ENCODE peak calls at places on chromosomes 3 and 15, in five cellular contexts. I, M, O, F and A are unnamed samples.

GRCh38 chr3:175163686-175164085 is 304.6 kb downstream of the NAALADL2 start:
- DNase-seq in I (no peak), M (no peak), O (no peak), F (no peak), A (no peak)

GRCh38 chr3:12948891-12949711 is 107.7 kb upstream of the RPL32 start:
- DNase-seq in I (no peak), M (no peak), O (no peak), F (no peak), A (peak)

GRCh38 chr3:160291909-160292299 is 66.7 kb downstream of the C3orf80 start:
- DNase-seq in I (no peak), M (no peak), O (no peak), F (no peak), A (no peak)

GRCh38 chr3:72821170-72821781 is 27.0 kb downstream of the SHQ1 start:
- DNase-seq in I (no peak), M (no peak), O (no peak), F (no peak), A (peak)

GRCh38 chr3:51687472-51688205 is 16.6 kb downstream of the TEX264 start:
- DNase-seq in I (no peak), M (no peak), O (no peak), F (no peak), A (no peak)

GRCh38 chr3:191257286-191257685 is 58.2 kb downstream of the OSTN start:
- DNase-seq in I (no peak), M (no peak), O (no peak), F (no peak), A (no peak)

GRCh38 chr3:102200126-102200525 is 234.7 kb upstream of the ZPLD1 start:
- DNase-seq in I (no peak), M (no peak), O (no peak), F (no peak), A (no peak)

GRCh38 chr3:158777171-158777873 is 24.5 kb upstream of the MFSD1 start:
- DNase-seq in I (no peak), M (no peak), O (no peak), F (no peak), A (no peak)

GRCh38 chr3:29156071-29156715 is 124.7 kb upstream of the RBMS3 start:
- DNase-seq in I (no peak), M (peak), O (no peak), F (no peak), A (no peak)

GRCh38 chr3:194204793-194205065 is 68.8 kb downstream of the HES1 start:
- DNase-seq in I (no peak), M (peak), O (no peak), F (no peak), A (no peak)
- TF ChIP-seq CTCF in I (no peak), M (no peak), O (no peak), F (no peak), A (no peak)

GRCh38 chr3:127304121-127304744 is 16.4 kb upstream of the PRR20G start:
- DNase-seq in I (peak), M (peak), O (no peak), F (no peak), A (no peak)
- TF ChIP-seq CTCF in I (no peak), M (no peak), O (no peak), F (no peak), A (no peak)

GRCh38 chr15:71572452-71573053 is 237.8 kb upstream of the NR2E3 start:
- DNase-seq in I (peak), M (peak), O (no peak), F (no peak), A (no peak)
- TF ChIP-seq CTCF in I (peak), M (peak), O (no peak), F (no peak), A (no peak)

GRCh38 chr3:33377931-33378330 is 62.3 kb downstream of the UBP1 start:
- DNase-seq in I (no peak), M (no peak), O (no peak), F (no peak), A (no peak)

GRCh38 chr3:33372218-33373081 is 67.8 kb downstream of the UBP1 start:
- DNase-seq in I (peak), M (peak), O (peak), F (no peak), A (peak)

GRCh38 chr3:33373082-33373437 is 67.1 kb downstream of the UBP1 start:
- DNase-seq in I (no peak), M (no peak), O (no peak), F (no peak), A (no peak)

GRCh38 chr3:33380653-33381052 is 59.6 kb downstream of the UBP1 start:
- DNase-seq in I (no peak), M (no peak), O (no peak), F (no peak), A (no peak)

DNA sequence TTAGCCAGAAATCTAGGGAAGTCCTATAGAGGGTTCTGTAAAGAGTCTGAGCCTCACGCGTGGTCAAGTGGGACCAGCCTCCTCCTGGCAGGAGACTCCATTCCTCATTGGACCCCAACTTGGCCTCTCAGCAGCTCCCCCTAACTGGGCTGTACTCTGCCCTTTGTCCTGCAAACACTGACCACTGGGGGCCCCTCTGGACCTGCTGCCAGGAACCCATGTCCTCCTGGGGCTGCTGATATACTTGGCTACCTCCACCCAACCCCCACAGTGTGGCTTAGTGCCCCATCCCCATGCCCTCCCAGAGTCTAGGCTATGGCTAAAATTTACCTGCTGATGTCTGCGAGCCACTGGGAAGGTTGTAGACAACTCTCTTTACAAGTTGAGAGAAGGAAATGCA is 62.7 kb downstream of the UBP1 start:
- DNase-seq in I (no peak), M (no peak), O (no peak), F (no peak), A (no peak)
- TF ChIP-seq CTCF in I (no peak), M (no peak), O (no peak), F (no peak), A (no peak)

DNA sequence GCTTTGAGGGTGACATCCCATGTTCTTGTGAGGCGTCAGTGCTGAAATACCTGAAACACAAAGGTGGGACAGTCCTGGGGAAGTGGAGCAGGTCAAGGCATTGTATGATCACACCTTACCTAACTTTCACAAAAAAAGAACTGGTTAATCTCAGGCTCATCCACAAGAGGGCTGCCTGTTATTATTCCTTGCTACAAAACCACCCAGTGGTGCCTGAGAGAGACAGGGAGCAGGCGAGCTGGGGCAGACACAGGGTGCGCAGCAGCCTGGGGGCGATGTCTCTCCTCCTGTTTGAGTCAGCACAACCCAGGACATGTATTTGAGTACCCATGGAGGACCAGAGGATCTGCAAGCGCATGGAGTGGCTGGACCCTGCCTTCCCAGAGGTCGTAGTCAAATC is 316.8 kb upstream of the ATP10A start:
- DNase-seq in I (no peak), M (peak), O (no peak), F (no peak), A (no peak)
- TF ChIP-seq CTCF in I (peak), M (peak), O (peak), F (no peak), A (no peak)

GRCh38 chr3:16461463-16462245 is 51.8 kb downstream of the RFTN1 start:
- DNase-seq in I (no peak), M (no peak), O (no peak), F (no peak), A (no peak)

GRCh38 chr3:16463119-16463518 is 50.4 kb downstream of the RFTN1 start:
- DNase-seq in I (no peak), M (no peak), O (no peak), F (no peak), A (no peak)

GRCh38 chr3:16460273-16460672 is 53.2 kb downstream of the RFTN1 start:
- DNase-seq in I (no peak), M (no peak), O (no peak), F (no peak), A (no peak)

GRCh38 chr3:16462679-16463078 is 50.8 kb downstream of the RFTN1 start:
- DNase-seq in I (no peak), M (no peak), O (no peak), F (no peak), A (no peak)

DNA sequence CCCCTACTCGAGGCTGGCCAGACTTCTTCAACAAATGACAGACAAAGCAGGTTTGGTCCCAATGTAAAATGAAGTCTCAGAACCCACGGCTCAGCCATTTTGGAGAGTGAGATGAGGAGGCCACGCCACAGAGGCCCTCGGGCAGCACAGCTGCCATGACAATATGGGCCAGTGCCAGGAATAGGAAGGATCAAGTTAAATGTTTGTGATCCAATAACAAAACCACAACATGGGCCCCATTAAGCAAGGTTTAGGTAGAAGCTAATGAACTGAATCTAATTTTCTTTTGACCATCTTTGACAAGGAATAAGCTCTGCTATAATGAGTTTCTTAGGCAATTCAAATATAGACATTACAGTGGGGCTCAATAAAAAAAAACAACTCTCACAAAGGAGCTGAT is 52.6 kb downstream of the RFTN1 start:
- DNase-seq in I (no peak), M (no peak), O (no peak), F (no peak), A (no peak)
- TF ChIP-seq CTCF in I (no peak), M (no peak), O (no peak), F (no peak), A (no peak)

GRCh38 chr3:24578324-24578723 is 83.7 kb upstream of the THRB start:
- DNase-seq in I (no peak), M (no peak), O (no peak), F (no peak), A (no peak)

GRCh38 chr3:24588568-24588967 is 93.9 kb upstream of the THRB start:
- DNase-seq in I (no peak), M (no peak), O (no peak), F (no peak), A (no peak)

GRCh38 chr3:24579008-24579407 is 84.4 kb upstream of the THRB start:
- DNase-seq in I (no peak), M (peak), O (no peak), F (no peak), A (no peak)

GRCh38 chr3:24586920-24587319 is 92.3 kb upstream of the THRB start:
- DNase-seq in I (no peak), M (no peak), O (no peak), F (no peak), A (no peak)

GRCh38 chr3:24583004-24583403 is 88.4 kb upstream of the THRB start:
- DNase-seq in I (no peak), M (peak), O (no peak), F (no peak), A (no peak)
- TF ChIP-seq CTCF in I (no peak), M (peak), O (no peak), F (no peak), A (no peak)

GRCh38 chr3:103440539-103441113 is 1005.8 kb downstream of the ZPLD1 start:
- DNase-seq in I (no peak), M (peak), O (no peak), F (no peak), A (peak)
- TF ChIP-seq CTCF in I (no peak), M (peak), O (peak), F (peak), A (peak)

GRCh38 chr3:125403789-125404188 is 28.7 kb upstream of the ZNF148 start:
- DNase-seq in I (no peak), M (no peak), O (no peak), F (peak), A (no peak)
- TF ChIP-seq CTCF in I (no peak), M (no peak), O (no peak), F (peak), A (no peak)